ENCODE peak calls at places on chromosome 6, in ten cellular contexts. V, O, N, H, W, Y, C, R, D and E are unnamed samples.

GRCh38 chr6:33583591-33584155 is 3.6 kb upstream of the BAK1 start:
- DNase-seq in N (no peak), W (no peak), D (no peak), V (no peak), C (peak), H (no peak), O (no peak), Y (no peak), R (no peak), E (no peak)

GRCh38 chr6:161443868-161444267 is 170.0 kb upstream of the AGPAT4 start:
- DNase-seq in R (no peak), H (no peak), V (no peak), W (no peak), D (no peak), O (peak), Y (no peak), N (peak), C (peak), E (no peak)

GRCh38 chr6:83442752-83443151 is 11.9 kb upstream of the ME1 start:
- DNase-seq in W (no peak), R (no peak), C (no peak), V (no peak), Y (no peak), O (peak), H (no peak), N (peak), D (no peak), E (no peak)

GRCh38 chr6:105459049-105459448 is 56.2 kb upstream of the PREP start:
- DNase-seq in C (no peak), W (no peak), O (peak), H (peak), R (no peak), Y (no peak), V (no peak), D (no peak), N (no peak), E (peak)

GRCh38 chr6:128173290-128173689 is 272.4 kb upstream of the THEMIS start:
- DNase-seq in V (no peak), D (no peak), W (no peak), H (no peak), O (no peak), Y (no peak), R (no peak), N (no peak), C (no peak), E (no peak)

GRCh38 chr6:130223508-130223907 is 757 bp upstream of the SAMD3 start:
- DNase-seq in Y (peak), R (peak), N (no peak), C (no peak), O (no peak), V (peak), D (no peak), W (no peak), H (peak), E (peak)

GRCh38 chr6:25612666-25613065 is 39.3 kb upstream of the SCGN start:
- DNase-seq in N (no peak), H (no peak), W (no peak), V (no peak), O (no peak), R (no peak), C (no peak), D (no peak), Y (no peak), E (no peak)

GRCh38 chr6:125169522-125169921 is 15.9 kb downstream of the TPD52L1 start:
- DNase-seq in D (no peak), V (no peak), W (no peak), H (no peak), N (no peak), O (no peak), Y (no peak), C (no peak), R (no peak), E (no peak)

GRCh38 chr6:124960757-124961467 is 1.3 kb upstream of the RNF217 start:
- DNase-seq in O (peak), Y (no peak), D (no peak), C (no peak), N (peak), H (no peak), V (no peak), W (no peak), R (no peak), E (no peak)

GRCh38 chr6:144156334-144156733 is 6.0 kb downstream of the STX11 start:
- DNase-seq in C (no peak), W (no peak), H (no peak), Y (no peak), V (no peak), N (peak), O (no peak), R (no peak), D (no peak), E (no peak)

GRCh38 chr6:22146581-22147468 is 150.0 kb downstream of the PRL start:
- DNase-seq in O (no peak), D (no peak), R (no peak), H (no peak), W (no peak), Y (no peak), C (no peak), N (peak), V (no peak), E (no peak)

GRCh38 chr6:37516076-37516919 is 16.6 kb upstream of the CCDC167 start:
- DNase-seq in D (no peak), O (peak), R (peak), N (no peak), Y (peak), V (peak), H (peak), W (no peak), C (no peak), E (no peak)

GRCh38 chr6:136683209-136683941 is 108.9 kb downstream of the MAP3K5 start:
- DNase-seq in H (no peak), C (no peak), D (no peak), V (no peak), W (no peak), Y (no peak), N (no peak), O (no peak), R (no peak), E (no peak)

GRCh38 chr6:11650297-11650696 is 112.7 kb downstream of the TMEM170B start:
- DNase-seq in W (no peak), Y (no peak), D (no peak), N (peak), C (no peak), V (no peak), O (peak), H (no peak), R (no peak), E (no peak)

GRCh38 chr6:46990031-46990644 is 52.0 kb downstream of the ADGRF1 start:
- DNase-seq in O (no peak), N (no peak), D (no peak), W (no peak), H (no peak), Y (no peak), C (no peak), V (no peak), R (no peak), E (no peak)

GRCh38 chr6:56843476-56844349 is 111.2 kb upstream of the BEND6 start:
- DNase-seq in R (peak), W (peak), N (peak), C (peak), V (peak), H (peak), O (peak), Y (peak), D (peak), E (peak)

GRCh38 chr6:170031096-170031471 is 259.8 kb downstream of the DLL1 start:
- DNase-seq in N (peak), V (no peak), Y (peak), D (no peak), O (no peak), H (no peak), C (no peak), W (peak), R (no peak), E (no peak)

GRCh38 chr6:117548797-117549301 is 53.5 kb downstream of the GOPC start:
- DNase-seq in R (peak), C (no peak), O (peak), N (peak), Y (no peak), W (no peak), D (no peak), H (no peak), V (no peak), E (no peak)

GRCh38 chr6:135922746-135923145 is 71.2 kb downstream of the PDE7B start:
- DNase-seq in D (no peak), W (no peak), R (peak), N (peak), V (no peak), H (no peak), C (no peak), Y (no peak), O (peak), E (no peak)

GRCh38 chr6:15922510-15923307 is 206.2 kb upstream of the MYLIP start:
- DNase-seq in D (no peak), O (peak), H (no peak), Y (no peak), W (no peak), C (peak), N (peak), V (no peak), R (no peak), E (no peak)

GRCh38 chr6:41560440-41561192 is 14.4 kb downstream of the FOXP4 start:
- DNase-seq in W (peak), Y (peak), H (peak), C (no peak), N (peak), O (peak), R (no peak), D (no peak), V (peak), E (peak)

GRCh38 chr6:7406743-7407142 is 17.1 kb downstream of the RIOK1 start:
- DNase-seq in O (no peak), N (no peak), H (no peak), Y (no peak), W (no peak), V (no peak), R (no peak), C (no peak), D (no peak), E (no peak)

GRCh38 chr6:158905277-158905676 is 86.1 kb upstream of the EZR start:
- DNase-seq in N (no peak), C (peak), V (peak), R (no peak), H (no peak), D (peak), O (peak), W (no peak), Y (no peak), E (no peak)

GRCh38 chr6:144252289-144252688 is 32.8 kb upstream of the UTRN start:
- DNase-seq in W (no peak), O (no peak), Y (no peak), R (no peak), D (no peak), V (no peak), N (peak), C (no peak), H (no peak), E (no peak)

GRCh38 chr6:77034161-77034560 is 429.1 kb downstream of the HTR1B start:
- DNase-seq in N (peak), C (no peak), V (no peak), D (no peak), R (no peak), H (no peak), O (peak), W (no peak), Y (no peak), E (no peak)

GRCh38 chr6:71405416-71405815 is 116.8 kb downstream of the OGFRL1 start:
- DNase-seq in O (no peak), N (no peak), W (no peak), C (no peak), R (no peak), H (no peak), V (no peak), Y (no peak), D (no peak), E (no peak)

GRCh38 chr6:71404145-71404966 is 115.7 kb downstream of the OGFRL1 start:
- DNase-seq in D (peak), H (no peak), V (no peak), O (peak), W (no peak), N (peak), C (no peak), R (no peak), Y (no peak), E (no peak)

GRCh38 chr6:71404967-71405278 is 116.3 kb downstream of the OGFRL1 start:
- DNase-seq in W (no peak), O (no peak), R (no peak), N (no peak), D (no peak), H (no peak), Y (no peak), V (no peak), C (no peak), E (no peak)

GRCh38 chr6:71402101-71402500 is 113.5 kb downstream of the OGFRL1 start:
- DNase-seq in N (no peak), V (peak), C (no peak), R (no peak), H (no peak), D (no peak), O (no peak), W (no peak), Y (no peak), E (no peak)

GRCh38 chr6:71403422-71404134 is 115.0 kb downstream of the OGFRL1 start:
- DNase-seq in R (no peak), C (no peak), Y (no peak), W (no peak), D (no peak), N (no peak), H (no peak), V (no peak), O (peak), E (no peak)
- H3K4me3 ChIP-seq in R (peak), C (no peak), Y (no peak), W (no peak), D (no peak), N (no peak), H (no peak), V (no peak), O (peak), E (no peak)

GRCh38 chr6:145895802-145896201 is 68.4 kb downstream of the SHPRH start:
- DNase-seq in R (no peak), H (no peak), W (no peak), Y (no peak), D (no peak), N (peak), V (peak), O (peak), C (peak), E (no peak)
- TF ChIP-seq CTCF in R (no peak), H (no peak), W (no peak), Y (peak), D (peak), N (peak), V (peak), O (peak), C (no peak), E (no peak)

DNA sequence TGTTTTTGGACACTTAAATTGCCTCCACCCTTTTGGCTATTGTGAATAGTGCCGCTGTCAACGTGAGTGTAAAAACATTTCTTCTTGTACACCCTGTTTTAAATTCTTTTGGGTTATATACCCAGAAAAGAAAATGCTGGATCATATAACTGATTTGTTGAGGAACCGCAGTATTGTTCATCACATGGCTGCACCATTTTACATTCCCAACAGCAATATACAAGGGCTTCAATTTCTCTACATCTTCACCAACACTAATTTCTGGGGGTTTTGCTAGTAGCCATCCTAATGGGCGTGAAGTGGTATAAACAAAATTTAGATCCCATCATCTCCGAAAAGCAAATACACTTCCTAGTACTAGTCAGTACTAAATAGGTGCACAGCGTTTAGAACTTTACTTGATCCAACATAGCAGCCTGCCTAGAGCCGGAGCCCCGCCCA is 579 bp upstream of the BPHL start:
- DNase-seq in O (no peak), V (no peak), H (no peak), C (no peak), Y (no peak), W (no peak), N (no peak), R (no peak), D (no peak), E (no peak)
- H3K4me3 ChIP-seq in O (peak), V (peak), H (peak), C (peak), Y (peak), W (peak), N (peak), R (peak), D (peak), E (peak)

DNA sequence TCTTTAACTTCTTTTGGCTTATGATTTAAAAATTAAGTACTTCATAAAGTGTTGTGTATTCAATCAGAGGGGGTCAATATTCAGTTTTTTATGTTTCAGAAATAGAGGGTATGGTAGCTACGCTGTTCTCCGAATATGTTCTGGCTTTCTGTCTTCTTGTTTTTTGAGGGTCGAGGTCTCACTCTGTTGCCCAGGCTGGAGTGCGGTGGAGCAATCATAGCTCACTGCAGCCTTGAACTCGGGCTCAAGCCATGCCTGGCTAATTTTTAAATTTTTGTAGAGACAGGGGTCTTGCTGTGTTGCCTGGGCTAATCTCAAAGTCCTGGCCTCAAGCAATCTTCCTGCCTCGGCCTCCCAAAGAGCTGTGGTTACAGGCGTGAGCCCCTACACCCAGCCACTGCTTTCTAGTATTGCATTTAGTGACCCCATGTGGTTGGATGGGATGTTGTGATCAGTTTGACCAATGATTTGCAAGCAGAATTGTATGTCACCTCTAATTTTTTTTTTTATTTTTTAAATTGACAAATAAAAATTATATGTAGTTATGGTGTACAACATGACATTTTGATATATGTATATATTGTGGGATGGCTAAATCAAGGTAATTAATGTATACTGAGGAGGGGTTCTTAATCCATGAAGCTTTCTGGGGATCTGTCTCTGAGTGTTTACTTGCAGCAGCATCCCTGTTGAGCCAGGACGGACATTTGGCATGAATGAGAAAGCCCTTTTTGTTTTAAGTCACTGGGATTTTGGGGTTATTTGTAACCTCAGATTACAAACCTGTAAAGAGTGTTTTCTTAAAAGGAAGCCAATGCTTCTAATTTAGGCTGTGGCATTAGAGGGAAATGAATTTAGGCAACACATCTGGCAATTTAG is 38.5 kb upstream of the DEK start:
- DNase-seq in O (peak), Y (peak), V (peak), C (no peak), W (no peak), H (no peak), N (peak), D (no peak), R (no peak), E (no peak)
- TF ChIP-seq CTCF in O (peak), Y (no peak), V (peak), C (peak), W (no peak), H (peak), N (peak), D (no peak), R (no peak), E (peak)

DNA sequence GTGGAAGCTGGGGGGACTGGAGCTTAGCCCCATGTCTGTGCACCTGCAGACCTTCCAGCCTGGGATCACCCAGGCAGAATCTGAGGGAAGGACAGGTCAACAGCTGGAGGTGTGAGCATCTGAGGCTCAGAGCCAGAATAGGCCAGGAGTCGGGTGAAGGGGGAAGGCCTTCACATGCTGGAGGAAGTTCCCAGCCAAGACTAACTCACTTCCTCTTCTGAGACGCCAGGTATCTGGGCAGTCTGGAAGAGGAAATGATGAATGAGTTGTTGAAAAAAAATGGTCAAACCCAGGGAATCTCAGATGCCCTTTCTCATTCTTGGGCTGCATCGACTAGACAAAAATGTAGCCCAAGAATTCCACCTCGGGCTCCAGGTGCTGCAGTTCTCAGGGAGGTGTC is 73.6 kb upstream of the TIAM2 start:
- DNase-seq in R (no peak), W (no peak), Y (no peak), V (peak), D (no peak), N (no peak), O (no peak), C (no peak), H (no peak), E (peak)
- H3K4me3 ChIP-seq in R (no peak), W (no peak), Y (no peak), V (no peak), D (no peak), N (no peak), O (no peak), C (no peak), H (no peak), E (no peak)